ENCODE peak calls at places on chromosomes 12 and 14, in five cellular contexts. I is dermis microvascular lymphatic vessel endothelial cell, A is PC-3, O is ELF-1, P is neuronal stem cell. K is an unnamed sample.

GRCh38 chr14:72450473-72451044 is 443.3 kb downstream of the DPF3 start:
- DNase-seq in I (no peak), P (no peak), O (no peak), A (no peak), K (peak; percentile 53)

GRCh38 chr12:124867389-124867930 is 3.8 kb upstream of the SCARB1 start:
- DNase-seq in A (peak; percentile 63), I (no peak), P (no peak), O (no peak), K (no peak)

GRCh38 chr12:101021442-101021841 is 188.6 kb downstream of the SLC5A8 start:
- DNase-seq in O (no peak), A (peak; percentile 16), I (no peak), P (no peak), K (no peak)

GRCh38 chr14:77849711-77850110 is 49.8 kb downstream of the ADCK1 start:
- DNase-seq in O (no peak), P (no peak), A (peak; percentile 39), I (no peak), K (no peak)

GRCh38 chr14:71319646-71320045 is 412.4 kb downstream of the PCNX1 start:
- DNase-seq in P (no peak), O (no peak), A (peak; percentile 36), I (no peak), K (peak; percentile 59)

GRCh38 chr12:113469893-113470743 is 1.6 kb downstream of the LHX5 start:
- DNase-seq in A (no peak), P (peak; percentile 38), O (no peak), I (no peak), K (no peak)

GRCh38 chr14:22200977-22201605 is 387.9 kb downstream of the DAD1 start:
- DNase-seq in P (peak; percentile 29), O (peak; percentile 8), A (peak; percentile 81), I (peak; percentile 4), K (peak; percentile 66)

GRCh38 chr12:54701940-54702592 is 53.9 kb upstream of the DCD start:
- DNase-seq in A (peak; percentile 61), O (no peak), P (peak; percentile 45), I (peak; percentile 32), K (peak; percentile 75)

GRCh38 chr14:64507376-64508156 is 3.0 kb downstream of the ZBTB1 start:
- DNase-seq in I (no peak), A (peak; percentile 75), P (no peak), O (no peak), K (no peak)

GRCh38 chr12:99455350-99456037 is 192.1 kb upstream of the GARIN6 start:
- DNase-seq in P (no peak), O (peak; percentile 91), I (no peak), A (peak; percentile 88), K (peak; percentile 3)

GRCh38 chr14:105088812-105089745 is 23.8 kb upstream of the GPR132 start:
- DNase-seq in A (no peak), P (no peak), I (no peak), O (no peak), K (no peak)

GRCh38 chr14:104710071-104710735 is 13.8 kb upstream of the ADSS1 start:
- DNase-seq in I (no peak), A (no peak), P (no peak), O (no peak), K (no peak)

GRCh38 chr14:71363961-71364360 is 456.7 kb downstream of the PCNX1 start:
- DNase-seq in P (no peak), A (no peak), I (no peak), O (no peak), K (no peak)

GRCh38 chr14:57136669-57137068 is 132.0 kb downstream of the EXOC5 start:
- DNase-seq in A (no peak), I (no peak), O (no peak), P (no peak), K (no peak)

GRCh38 chr12:131190965-131191364 is 237.3 kb downstream of the ADGRD1 start:
- DNase-seq in P (no peak), O (no peak), A (no peak), I (no peak), K (no peak)

GRCh38 chr14:49999216-49999761 is 106.4 kb downstream of the ARF6 start:
- DNase-seq in I (peak; percentile 45), P (no peak), O (peak; percentile 90), A (peak; percentile 92), K (peak; percentile 56)

GRCh38 chr14:74401504-74402241 is 24.3 kb downstream of the SYNDIG1L start:
- DNase-seq in P (no peak), A (no peak), O (peak; percentile 84), I (no peak), K (peak; percentile 87)

GRCh38 chr12:23949212-23950010 is at the start of gene SOX5:
- DNase-seq in A (no peak), P (peak; percentile 73), I (no peak), O (peak; percentile 79), K (peak; percentile 84)

GRCh38 chr12:1173806-1174617 is 183.0 kb downstream of the ERC1 start:
- DNase-seq in I (no peak), A (no peak), O (no peak), P (no peak), K (no peak)

GRCh38 chr12:115413626-115414025 is 729.7 kb upstream of the TBX3 start:
- DNase-seq in I (no peak), P (no peak), A (no peak), O (peak; percentile 57), K (no peak)

GRCh38 chr14:74945261-74945851 is 10.0 kb downstream of the PGF start:
- DNase-seq in A (peak; percentile 49), P (peak; percentile 53), O (peak; percentile 85), I (no peak), K (peak; percentile 51)

GRCh38 chr12:49645151-49646039 is 22.0 kb downstream of the PRPF40B start:
- DNase-seq in I (no peak), O (no peak), P (no peak), A (no peak), K (no peak)

GRCh38 chr12:104263580-104264358 is 39.8 kb upstream of the EID3 start:
- DNase-seq in I (no peak), O (no peak), P (no peak), A (peak; percentile 61), K (no peak)

GRCh38 chr12:69467400-69467799 is 2.8 kb upstream of the FRS2 start:
- DNase-seq in A (no peak), O (no peak), P (no peak), I (no peak), K (no peak)

GRCh38 chr14:56059054-56059453 is 59.2 kb upstream of the PELI2 start:
- DNase-seq in P (no peak), I (no peak), O (no peak), A (no peak), K (no peak)

GRCh38 chr12:46126050-46126727 is 135.8 kb upstream of the SCAF11 start:
- DNase-seq in P (no peak), O (peak; percentile 42), A (peak; percentile 17), I (no peak), K (no peak)